ENCODE peak calls at places on chromosomes 7 and 10, in ten cellular contexts. L is neural progenitor cell, J is GM12864, F is WERI-Rb-1, D is kidney, C is BJ, B is A673, K is PC-3, E is left lung, V is Caco-2. X is an unnamed sample.

GRCh38 chr10:48285710-48286109 is 11.2 kb upstream of the FRMPD2 start:
- DNase-seq in L (no peak), J (no peak), F (no peak), D (no peak), C (no peak), B (peak), K (no peak), E (no peak), V (no peak), X (no peak)

GRCh38 chr7:95686109-95686508 is 86.2 kb upstream of the DYNC1I1 start:
- DNase-seq in L (peak), J (no peak), F (peak), D (no peak), C (no peak), B (peak), K (peak), E (no peak), V (peak), X (peak)

GRCh38 chr10:43385412-43386004 is 14.1 kb downstream of the FXYD4 start:
- DNase-seq in L (no peak), J (no peak), F (no peak), D (no peak), C (no peak), B (no peak), K (no peak), E (no peak), V (no peak), X (no peak)

GRCh38 chr10:72328045-72328828 is 26.5 kb downstream of the DNAJB12 start:
- DNase-seq in L (peak), J (no peak), F (peak), D (peak), C (no peak), B (peak), K (peak), E (no peak), V (peak), X (peak)

GRCh38 chr7:54841772-54842707 is 83.0 kb upstream of the SEC61G start:
- DNase-seq in L (peak), J (no peak), F (peak), D (no peak), C (peak), B (no peak), K (peak), E (no peak), V (peak), X (peak)

GRCh38 chr7:137930616-137931015 is 71.3 kb downstream of the CREB3L2 start:
- DNase-seq in L (no peak), J (no peak), F (no peak), D (no peak), C (no peak), B (no peak), K (peak), E (no peak), V (no peak), X (peak)

GRCh38 chr7:28144266-28144665 is 36.3 kb downstream of the JAZF1 start:
- DNase-seq in L (peak), J (no peak), F (no peak), D (no peak), C (no peak), B (peak), K (no peak), E (no peak), V (peak), X (no peak)

GRCh38 chr7:140039896-140040295 is 22.9 kb downstream of the PARP12 start:
- DNase-seq in L (no peak), J (no peak), F (no peak), D (no peak), C (no peak), B (no peak), K (no peak), E (no peak), V (no peak), X (no peak)

GRCh38 chr7:25348066-25348595 is 119.8 kb upstream of the NPVF start:
- DNase-seq in L (no peak), J (no peak), F (no peak), D (no peak), C (no peak), B (no peak), K (no peak), E (no peak), V (no peak), X (no peak)

GRCh38 chr7:92588561-92588960 is 1.6 kb downstream of the FAM133B start:
- DNase-seq in L (no peak), J (no peak), F (no peak), D (no peak), C (no peak), B (peak), K (no peak), E (no peak), V (no peak), X (peak)

GRCh38 chr7:41603985-41604384 is 98.9 kb downstream of the INHBA start:
- DNase-seq in L (no peak), J (no peak), F (no peak), D (no peak), C (no peak), B (no peak), K (no peak), E (no peak), V (no peak), X (no peak)

GRCh38 chr10:62584726-62585125 is 210.6 kb downstream of the ZNF365 start:
- DNase-seq in L (no peak), J (no peak), F (no peak), D (no peak), C (no peak), B (no peak), K (no peak), E (no peak), V (no peak), X (no peak)

GRCh38 chr10:4810093-4810492 is 15.9 kb upstream of the AKR1E2 start:
- DNase-seq in L (no peak), J (no peak), F (no peak), D (no peak), C (no peak), B (no peak), K (no peak), E (no peak), V (no peak), X (no peak)

GRCh38 chr10:26269754-26270153 is 53.2 kb downstream of the GAD2 start:
- DNase-seq in L (peak), J (no peak), F (peak), D (no peak), C (no peak), B (peak), K (peak), E (no peak), V (peak), X (peak)

GRCh38 chr7:30974605-30975256 is 11.0 kb downstream of the GHRHR start:
- DNase-seq in L (peak), J (peak), F (peak), D (no peak), C (no peak), B (peak), K (peak), E (no peak), V (peak), X (peak)

GRCh38 chr7:115649429-115649828 is 381.1 kb downstream of the TFEC start:
- DNase-seq in L (no peak), J (no peak), F (no peak), D (no peak), C (no peak), B (no peak), K (peak), E (no peak), V (peak), X (no peak)

GRCh38 chr7:126659124-126659523 is 593.6 kb downstream of the GRM8 start:
- DNase-seq in L (no peak), J (peak), F (no peak), D (no peak), C (no peak), B (no peak), K (no peak), E (no peak), V (no peak), X (no peak)

GRCh38 chr7:128739990-128740682 is 977 bp downstream of the CALU start:
- DNase-seq in L (no peak), J (no peak), F (no peak), D (no peak), C (no peak), B (no peak), K (no peak), E (no peak), V (no peak), X (no peak)

GRCh38 chr7:101550641-101551531 is 78.2 kb downstream of the MYL10 start:
- DNase-seq in L (peak), J (no peak), F (peak), D (peak), C (no peak), B (no peak), K (no peak), E (peak), V (peak), X (no peak)

GRCh38 chr7:101237206-101238067 is at the start of gene CLDN15:
- DNase-seq in L (no peak), J (no peak), F (peak), D (peak), C (no peak), B (no peak), K (no peak), E (no peak), V (no peak), X (no peak)

GRCh38 chr7:41628926-41629325 is 74.0 kb downstream of the INHBA start:
- DNase-seq in L (no peak), J (no peak), F (no peak), D (no peak), C (no peak), B (no peak), K (peak), E (no peak), V (no peak), X (peak)

GRCh38 chr7:139738101-139738489 is 39.7 kb downstream of the HIPK2 start:
- DNase-seq in L (no peak), J (no peak), F (no peak), D (no peak), C (no peak), B (no peak), K (no peak), E (no peak), V (no peak), X (no peak)

GRCh38 chr10:71486465-71487114 is 89.9 kb downstream of the CDH23 start:
- DNase-seq in L (peak), J (no peak), F (peak), D (no peak), C (no peak), B (peak), K (peak), E (no peak), V (peak), X (peak)

GRCh38 chr7:24284699-24285506 is 913 bp downstream of the NPY start:
- DNase-seq in L (peak), J (no peak), F (peak), D (no peak), C (no peak), B (no peak), K (no peak), E (peak), V (no peak), X (no peak)

GRCh38 chr7:46220066-46220630 is 299.1 kb upstream of the IGFBP3 start:
- DNase-seq in L (no peak), J (no peak), F (no peak), D (peak), C (no peak), B (no peak), K (peak), E (no peak), V (no peak), X (peak)

GRCh38 chr10:50512743-50513416 is 110.9 kb downstream of the SGMS1 start:
- DNase-seq in L (no peak), J (peak), F (no peak), D (no peak), C (no peak), B (no peak), K (no peak), E (no peak), V (no peak), X (no peak)

GRCh38 chr7:2791390-2791789 is 52.7 kb downstream of the GNA12 start:
- DNase-seq in L (no peak), J (no peak), F (no peak), D (no peak), C (no peak), B (no peak), K (no peak), E (no peak), V (no peak), X (no peak)

GRCh38 chr10:131003455-131003854 is 308.1 kb downstream of the TCERG1L start:
- DNase-seq in L (no peak), J (no peak), F (no peak), D (no peak), C (no peak), B (no peak), K (no peak), E (no peak), V (no peak), X (no peak)

GRCh38 chr10:90175161-90175681 is 473.8 kb downstream of the KIF20B start:
- DNase-seq in L (no peak), J (no peak), F (no peak), D (no peak), C (no peak), B (no peak), K (no peak), E (no peak), V (no peak), X (peak)

GRCh38 chr10:56469482-56469881 is 108.4 kb upstream of the ZWINT start:
- DNase-seq in L (no peak), J (no peak), F (no peak), D (no peak), C (no peak), B (no peak), K (no peak), E (no peak), V (no peak), X (no peak)

GRCh38 chr7:50962281-50962883 is 179.7 kb upstream of the GRB10 start:
- DNase-seq in L (no peak), J (no peak), F (no peak), D (no peak), C (no peak), B (no peak), K (peak), E (no peak), V (no peak), X (no peak)

GRCh38 chr7:40760293-40760964 is 625.6 kb downstream of the SUGCT start:
- DNase-seq in L (no peak), J (no peak), F (no peak), D (no peak), C (no peak), B (no peak), K (no peak), E (no peak), V (no peak), X (peak)

GRCh38 chr7:116543664-116544063 is 18.8 kb downstream of the CAV1 start:
- DNase-seq in L (no peak), J (no peak), F (no peak), D (no peak), C (peak), B (no peak), K (peak), E (no peak), V (no peak), X (peak)

GRCh38 chr10:103740683-103741082 is 114.7 kb downstream of the SH3PXD2A start:
- DNase-seq in L (no peak), J (no peak), F (no peak), D (no peak), C (no peak), B (peak), K (no peak), E (no peak), V (no peak), X (no peak)

GRCh38 chr10:18659784-18660561 is 742 bp downstream of the ARL5B start:
- DNase-seq in L (peak), J (no peak), F (no peak), D (no peak), C (no peak), B (peak), K (peak), E (no peak), V (peak), X (peak)

DNA sequence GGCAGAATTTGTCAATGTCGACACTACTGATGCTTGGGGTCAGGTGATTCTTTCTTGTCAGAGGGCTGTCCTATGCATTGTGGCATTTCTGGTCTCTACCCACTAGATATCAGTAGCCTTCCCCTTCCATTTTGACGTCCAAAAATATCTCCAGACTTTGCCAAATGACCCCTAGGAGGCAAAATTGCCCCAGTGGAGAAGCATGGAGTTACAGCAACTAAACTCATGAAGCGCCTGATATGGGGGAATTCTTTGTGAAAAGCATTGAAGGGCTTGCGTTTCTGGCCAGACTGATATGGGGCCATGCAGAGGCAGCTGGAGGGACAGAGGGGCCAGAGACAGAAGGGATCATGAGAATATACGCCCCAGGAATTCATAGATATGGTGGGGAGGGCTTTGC is 43.6 kb downstream of the ADRB1 start:
- DNase-seq in L (no peak), J (no peak), F (no peak), D (no peak), C (no peak), B (no peak), K (no peak), E (no peak), V (no peak), X (no peak)
- TF ChIP-seq CTCF in L (peak), J (peak), F (no peak), D (no peak), C (no peak), B (peak), K (no peak), E (no peak), V (peak), X (no peak)

GRCh38 chr10:15316877-15317464 is 54.1 kb downstream of the FAM171A1 start:
- DNase-seq in L (no peak), J (no peak), F (no peak), D (no peak), C (no peak), B (no peak), K (no peak), E (no peak), V (no peak), X (no peak)

GRCh38 chr10:15315286-15315685 is 55.8 kb downstream of the FAM171A1 start:
- DNase-seq in L (no peak), J (no peak), F (no peak), D (no peak), C (no peak), B (no peak), K (no peak), E (no peak), V (no peak), X (no peak)

GRCh38 chr10:15313844-15314243 is 57.2 kb downstream of the FAM171A1 start:
- DNase-seq in L (no peak), J (no peak), F (no peak), D (no peak), C (no peak), B (no peak), K (no peak), E (no peak), V (no peak), X (no peak)

GRCh38 chr10:15314482-15315070 is 56.5 kb downstream of the FAM171A1 start:
- DNase-seq in L (no peak), J (no peak), F (no peak), D (no peak), C (no peak), B (no peak), K (no peak), E (no peak), V (no peak), X (no peak)

DNA sequence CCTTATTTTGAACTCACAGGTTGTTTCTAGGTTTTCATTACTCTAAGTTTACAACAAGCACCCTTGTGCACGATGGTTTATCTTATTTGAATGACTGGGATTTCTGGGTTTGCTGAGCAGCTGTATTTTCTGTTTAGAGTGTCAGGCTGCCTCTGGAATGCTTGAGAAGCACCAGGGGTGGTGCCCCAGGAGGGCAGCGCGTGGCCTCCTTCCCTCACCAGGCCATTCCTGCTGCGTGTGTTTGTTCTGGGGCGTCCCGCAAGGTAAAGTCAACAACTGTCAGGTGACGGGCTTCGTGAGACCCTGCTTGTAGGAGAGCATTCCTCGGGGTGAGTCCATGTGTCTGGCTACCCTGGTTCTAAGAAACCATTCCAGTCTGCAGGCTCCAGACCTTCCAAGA is 54.9 kb downstream of the FAM171A1 start:
- DNase-seq in L (no peak), J (no peak), F (no peak), D (no peak), C (no peak), B (no peak), K (no peak), E (no peak), V (no peak), X (no peak)
- H3K4me3 ChIP-seq in L (no peak), J (no peak), F (no peak), D (no peak), C (no peak), B (no peak), K (no peak), E (no peak), V (no peak), X (no peak)

DNA sequence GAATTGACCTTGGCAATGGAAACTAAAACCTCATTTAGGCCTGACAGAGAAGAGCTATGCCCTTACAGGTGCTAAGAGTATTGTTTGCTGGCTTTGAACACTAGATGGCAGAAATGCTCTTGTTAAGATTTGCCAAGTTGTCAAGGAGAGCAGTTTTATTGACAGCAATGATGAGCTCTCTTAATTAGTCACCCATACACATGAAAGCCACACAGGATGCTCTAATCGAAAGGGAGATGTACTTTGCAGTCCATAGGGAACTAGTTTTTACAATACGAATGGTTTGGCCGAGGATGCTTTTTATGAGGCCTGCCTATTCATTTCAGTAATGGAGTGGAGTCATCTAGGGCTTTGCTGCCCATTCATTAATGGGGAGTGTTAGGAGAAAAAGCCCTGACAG is 45.4 kb upstream of the MBL2 start:
- DNase-seq in L (peak), J (peak), F (peak), D (no peak), C (no peak), B (peak), K (peak), E (no peak), V (peak), X (peak)
- TF ChIP-seq CTCF in L (peak), J (peak), F (peak), D (peak), C (peak), B (peak), K (peak), E (peak), V (peak), X (peak)

GRCh38 chr7:99392659-99393362 is 15.6 kb downstream of the PDAP1 start:
- DNase-seq in L (peak), J (no peak), F (peak), D (peak), C (no peak), B (peak), K (no peak), E (peak), V (no peak), X (peak)

GRCh38 chr7:99394188-99394502 is 14.3 kb downstream of the PDAP1 start:
- DNase-seq in L (no peak), J (no peak), F (no peak), D (no peak), C (no peak), B (no peak), K (no peak), E (no peak), V (no peak), X (no peak)

GRCh38 chr7:99395616-99396327 is 12.6 kb downstream of the PDAP1 start:
- DNase-seq in L (no peak), J (no peak), F (no peak), D (no peak), C (no peak), B (no peak), K (no peak), E (peak), V (no peak), X (no peak)

GRCh38 chr7:99392046-99392445 is 16.4 kb downstream of the PDAP1 start:
- DNase-seq in L (no peak), J (no peak), F (no peak), D (no peak), C (no peak), B (no peak), K (no peak), E (peak), V (no peak), X (no peak)

DNA sequence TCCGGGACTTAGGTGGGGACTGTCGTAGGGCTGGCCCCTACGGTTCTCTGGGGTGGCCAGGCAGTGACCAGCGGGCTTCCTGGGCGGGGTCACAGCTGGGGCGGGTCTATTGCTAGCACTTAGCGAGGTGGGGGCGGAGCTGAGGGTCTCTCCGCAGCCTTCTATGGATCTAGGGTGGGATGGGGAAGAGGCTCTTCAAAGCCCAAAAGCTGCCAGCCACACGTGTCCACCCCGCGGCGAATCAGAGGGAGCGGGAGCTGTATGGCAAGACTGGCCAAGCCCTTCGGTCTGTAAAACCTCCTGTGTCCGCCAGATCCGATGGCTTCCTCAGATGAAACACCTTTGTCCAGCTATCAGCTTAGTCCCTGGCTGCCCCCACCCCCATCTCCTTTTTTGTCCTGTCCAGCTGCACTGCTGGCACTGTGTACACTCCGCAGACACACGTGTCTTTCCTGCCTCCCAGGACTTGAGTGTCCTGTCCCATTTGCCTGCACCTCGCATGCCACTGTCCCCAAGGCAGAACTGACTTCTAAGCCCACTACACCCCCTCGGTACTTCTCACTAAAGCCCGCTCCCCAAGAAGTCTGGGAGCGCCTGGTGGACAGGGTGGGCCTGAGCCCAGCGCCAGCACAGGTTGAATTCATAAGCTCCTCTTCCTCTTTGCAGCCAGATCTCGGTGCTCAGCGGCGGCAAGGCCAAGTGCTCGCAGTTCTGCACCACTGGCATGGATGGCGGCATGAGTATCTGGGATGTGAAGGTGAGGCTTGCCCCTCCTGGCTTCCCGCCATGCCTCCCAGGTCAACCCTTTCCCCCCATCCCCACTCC is 14.8 kb downstream of the PDAP1 start:
- DNase-seq in L (peak), J (no peak), F (peak), D (peak), C (no peak), B (peak), K (no peak), E (peak), V (no peak), X (no peak)
- H3K4me3 ChIP-seq in L (peak), J (no peak), F (peak), D (peak), C (no peak), B (peak), K (no peak), E (peak), V (no peak), X (peak)